ENCODE peak calls at places on chromosomes 16 and 17, in seven cellular contexts. P, O, T, I, C, J and V are unnamed samples.

GRCh38 chr17:57785032-57785431 is 39.9 kb upstream of the CCDC182 start:
- DNase-seq in C (peak), P (no peak), T (no peak), J (no peak), O (no peak), I (no peak), V (no peak)

GRCh38 chr17:9054146-9054545 is 32.8 kb downstream of the NTN1 start:
- DNase-seq in O (no peak), J (no peak), P (peak), I (no peak), C (no peak), T (no peak), V (no peak)

GRCh38 chr16:83215417-83216001 is 588.7 kb downstream of the CDH13 start:
- DNase-seq in J (peak), C (peak), T (peak), O (no peak), P (peak), I (no peak), V (peak)

GRCh38 chr16:82451449-82451848 is 175.3 kb upstream of the CDH13 start:
- DNase-seq in C (no peak), P (no peak), I (no peak), J (no peak), O (no peak), T (no peak), V (no peak)

GRCh38 chr16:87897563-87898505 is 28.5 kb upstream of the SLC7A5 start:
- DNase-seq in P (no peak), I (no peak), T (no peak), J (peak), O (no peak), C (no peak), V (no peak)

GRCh38 chr16:83100679-83101078 is 473.9 kb downstream of the CDH13 start:
- DNase-seq in O (no peak), J (no peak), I (no peak), P (no peak), C (no peak), T (no peak), V (no peak)

GRCh38 chr17:35214192-35214591 is 20.0 kb upstream of the SLC35G3 start:
- DNase-seq in I (no peak), J (no peak), O (no peak), P (no peak), C (no peak), T (no peak), V (no peak)

GRCh38 chr16:65071371-65072311 is 50.2 kb downstream of the CDH11 start:
- DNase-seq in I (peak), P (no peak), O (peak), J (no peak), T (no peak), C (peak), V (peak)

GRCh38 chr16:67542464-67542863 is 13.8 kb downstream of the RIPOR1 start:
- DNase-seq in O (peak), J (peak), I (no peak), P (peak), T (no peak), C (no peak), V (peak)

GRCh38 chr17:49603720-49604119 is 28.0 kb downstream of the NXPH3 start:
- DNase-seq in I (no peak), T (no peak), J (no peak), P (no peak), O (no peak), C (no peak), V (no peak)

GRCh38 chr17:50055426-50056216 is at the start of gene ITGA3:
- DNase-seq in I (peak), C (peak), P (peak), T (peak), J (peak), O (peak), V (peak)

GRCh38 chr17:7021993-7022778 is 664 bp upstream of the BCL6B start:
- DNase-seq in O (peak), T (peak), C (peak), I (no peak), J (peak), P (peak), V (no peak)

GRCh38 chr16:61929801-61930200 is 106.4 kb downstream of the CDH8 start:
- DNase-seq in O (no peak), I (no peak), J (no peak), P (no peak), C (no peak), T (no peak), V (no peak)

GRCh38 chr17:50107790-50108414 is 12.8 kb downstream of the PDK2 start:
- DNase-seq in J (no peak), O (no peak), I (no peak), T (no peak), C (no peak), P (no peak), V (peak)

GRCh38 chr17:82103588-82104451 is 5.8 kb upstream of the FASN start:
- DNase-seq in J (no peak), P (peak), T (peak), C (peak), I (no peak), O (peak), V (no peak)

GRCh38 chr16:87850009-87851006 is 19.0 kb downstream of the SLC7A5 start:
- DNase-seq in T (peak), C (peak), I (no peak), J (peak), P (peak), O (peak), V (no peak)

GRCh38 chr17:9880582-9880999 is 24.5 kb downstream of the RCVRN start:
- DNase-seq in I (no peak), P (no peak), C (no peak), J (no peak), T (no peak), O (no peak), V (peak)

GRCh38 chr17:12114686-12115418 is 94.2 kb downstream of the MAP2K4 start:
- DNase-seq in P (no peak), I (no peak), O (no peak), C (no peak), J (no peak), T (no peak), V (no peak)

GRCh38 chr16:75112281-75113045 is 4.1 kb downstream of the LDHD start:
- DNase-seq in C (no peak), O (peak), J (no peak), T (no peak), P (no peak), I (no peak), V (no peak)

GRCh38 chr17:16443390-16444257 is 28.3 kb downstream of the TRPV2 start:
- DNase-seq in T (no peak), P (no peak), O (no peak), J (no peak), I (no peak), C (no peak), V (no peak)

GRCh38 chr16:83856846-83857245 is 42.1 kb upstream of the MLYCD start:
- DNase-seq in J (no peak), P (no peak), I (no peak), O (no peak), C (no peak), T (no peak), V (no peak)

GRCh38 chr17:50026901-50027638 is 28.8 kb upstream of the ITGA3 start:
- DNase-seq in I (no peak), T (peak), O (peak), J (peak), P (peak), C (peak), V (peak)

GRCh38 chr16:18788828-18789514 is 1.2 kb downstream of the RPS15A start:
- DNase-seq in T (no peak), I (no peak), C (no peak), O (no peak), J (no peak), P (no peak), V (no peak)

GRCh38 chr16:30602595-30603277 is 7.5 kb downstream of the ZNF689 start:
- DNase-seq in T (no peak), J (no peak), P (no peak), C (no peak), O (no peak), I (no peak), V (no peak)

GRCh38 chr17:7220593-7221280 is 999 bp downstream of the ACADVL start:
- DNase-seq in O (peak), P (peak), I (peak), J (peak), C (peak), T (no peak), V (peak)